ENCODE peak calls at places on chromosomes 4 and X, in seven cellular contexts. R is CD4-positive, alpha-beta T cell; T is MM.1S; Q is left ventricle myocardium inferior; F is BE2C; J is tibial artery; E is osteocyte. Z is an unnamed sample.

GRCh38 chrX:110045421-110045820 is 42.5 kb downstream of the TMEM164 start:
- DNase-seq in R (no peak), T (no peak), Q (no peak), F (no peak), J (no peak), E (no peak), Z (peak)

GRCh38 chr4:128776794-128777216 is 32.7 kb upstream of the JADE1 start:
- DNase-seq in R (no peak), T (no peak), Q (peak), F (peak), J (peak), E (no peak), Z (no peak)

GRCh38 chr4:138681000-138681604 is 334.5 kb upstream of the NOCT start:
- DNase-seq in R (peak), T (peak), Q (peak), F (peak), J (peak), E (peak), Z (peak)

GRCh38 chrX:115233497-115234219 is at the start of gene LRCH2:
- DNase-seq in R (no peak), T (no peak), Q (peak), F (peak), J (peak), E (peak), Z (peak)

GRCh38 chr4:137905930-137906329 is 336.2 kb downstream of the SLC7A11 start:
- DNase-seq in R (no peak), T (no peak), Q (no peak), F (peak), J (no peak), E (no peak), Z (no peak)

GRCh38 chr4:109044446-109044845 is 258.0 kb downstream of the COL25A1 start:
- DNase-seq in R (no peak), T (no peak), Q (no peak), F (no peak), J (no peak), E (no peak), Z (no peak)

GRCh38 chr4:109548655-109549054 is 11.4 kb upstream of the MCUB start:
- DNase-seq in R (no peak), T (no peak), Q (no peak), F (no peak), J (peak), E (no peak), Z (no peak)

GRCh38 chr4:53781614-53782467 is 190.6 kb upstream of the LNX1 start:
- DNase-seq in R (no peak), T (no peak), Q (no peak), F (no peak), J (no peak), E (no peak), Z (no peak)

GRCh38 chr4:6582889-6583504 is 8.0 kb downstream of the MAN2B2 start:
- DNase-seq in R (no peak), T (peak), Q (no peak), F (peak), J (no peak), E (no peak), Z (peak)

GRCh38 chr4:189124149-189124758 is 816.4 kb upstream of the FRG1 start:
- DNase-seq in R (no peak), T (peak), Q (no peak), F (peak), J (no peak), E (no peak), Z (peak)

GRCh38 chrX:96770315-96770714 is 85.7 kb downstream of the DIAPH2 start:
- DNase-seq in R (no peak), T (peak), Q (no peak), F (no peak), J (no peak), E (no peak), Z (no peak)

GRCh38 chr4:3075652-3075981 is 1.1 kb downstream of the HTT start:
- DNase-seq in R (no peak), T (no peak), Q (no peak), F (no peak), J (no peak), E (no peak), Z (no peak)

GRCh38 chrX:110853610-110854009 is 58.0 kb upstream of the CHRDL1 start:
- DNase-seq in R (no peak), T (peak), Q (no peak), F (no peak), J (no peak), E (no peak), Z (peak)

GRCh38 chr4:40924096-40924792 is 174.5 kb downstream of the NSUN7 start:
- DNase-seq in R (peak), T (peak), Q (peak), F (peak), J (peak), E (no peak), Z (peak)

GRCh38 chr4:66991521-66991920 is 553.8 kb downstream of the CENPC start:
- DNase-seq in R (no peak), T (no peak), Q (no peak), F (no peak), J (no peak), E (no peak), Z (no peak)

DNA sequence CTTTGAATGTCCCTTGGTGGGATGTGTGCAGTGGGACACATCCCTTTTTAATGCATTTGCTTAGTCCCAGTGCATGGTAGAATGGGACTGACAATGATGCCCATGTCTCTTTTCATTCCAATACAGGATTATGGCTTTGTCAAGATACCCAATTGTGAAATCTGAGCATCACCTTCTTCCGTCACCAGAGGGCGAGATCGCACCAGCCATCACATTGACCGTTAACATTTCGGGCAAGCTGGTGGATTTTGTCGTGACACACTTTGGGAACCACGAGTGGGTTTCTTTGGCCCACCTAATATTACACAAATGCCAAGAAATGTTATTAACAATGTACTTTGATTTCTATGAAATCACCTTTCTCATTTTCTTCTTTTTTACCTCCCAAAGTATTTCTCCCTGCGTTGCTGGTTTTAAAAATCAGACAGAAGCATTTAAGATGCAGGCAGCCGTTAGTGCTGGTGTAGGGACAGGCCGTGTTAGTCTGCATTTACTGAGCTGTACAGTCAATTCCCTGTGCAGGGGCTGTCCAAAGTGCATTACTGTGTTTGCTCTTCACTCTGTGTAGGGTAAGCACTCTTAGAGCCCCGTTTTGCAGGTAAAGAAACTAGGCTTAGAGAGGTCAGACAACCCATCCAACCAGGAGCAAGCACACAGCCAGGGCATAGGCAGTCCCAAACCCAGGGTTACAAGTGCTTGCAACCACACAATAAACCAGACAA is 46.5 kb downstream of the CWH43 start:
- DNase-seq in R (no peak), T (peak), Q (no peak), F (peak), J (no peak), E (no peak), Z (peak)
- TF ChIP-seq CTCF in R (no peak), T (peak), Q (peak), F (peak), J (no peak), E (peak), Z (peak)

GRCh38 chr4:181582595-181582994 is 660.6 kb upstream of the TENM3 start:
- DNase-seq in R (no peak), T (no peak), Q (no peak), F (no peak), J (no peak), E (no peak), Z (no peak)
- TF ChIP-seq CTCF in R (no peak), T (no peak), Q (no peak), F (peak), J (no peak), E (peak), Z (peak)

DNA sequence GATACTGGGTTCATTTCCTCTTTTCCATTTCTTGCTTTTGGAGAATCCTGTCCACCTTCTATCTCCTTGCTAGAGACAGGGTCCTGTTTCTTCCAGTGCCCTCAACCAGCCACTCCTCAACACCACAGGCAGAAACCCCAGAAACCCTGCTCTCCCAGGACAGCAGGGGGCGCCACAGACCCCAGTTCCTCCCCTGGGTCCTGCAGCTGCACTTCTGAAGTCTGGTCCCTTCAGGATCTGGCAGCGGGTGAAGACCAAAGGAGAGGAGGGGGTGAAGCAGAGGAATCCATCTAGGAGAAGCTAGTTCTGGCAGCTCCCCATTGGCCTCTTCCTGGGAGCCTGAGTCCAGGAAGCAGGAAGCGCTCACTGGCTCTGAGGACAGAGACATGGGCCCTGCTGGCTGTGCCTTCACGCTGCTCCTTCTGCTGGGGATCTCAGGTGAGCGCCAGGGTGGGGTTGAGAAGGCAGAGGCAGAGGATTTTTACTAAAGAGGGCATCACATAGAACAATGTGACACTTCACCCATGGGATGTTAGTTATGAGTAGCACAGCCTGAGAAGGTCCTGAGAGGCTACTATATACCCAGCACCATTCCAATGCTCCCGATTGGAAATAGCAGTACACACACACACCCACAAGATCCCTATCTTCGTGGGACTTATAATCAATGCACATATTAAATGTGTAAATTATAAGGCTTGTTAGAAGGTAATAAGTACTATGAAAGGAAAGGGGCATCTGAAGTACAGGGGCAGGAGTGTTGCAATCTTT is at the start of gene PRSS48:
- DNase-seq in R (peak), T (peak), Q (peak), F (peak), J (peak), E (no peak), Z (peak)
- TF ChIP-seq CTCF in R (no peak), T (peak), Q (peak), F (peak), J (peak), E (peak), Z (peak)

GRCh38 chr4:107166181-107166580 is 130.1 kb upstream of the DKK2 start:
- DNase-seq in R (no peak), T (no peak), Q (no peak), F (no peak), J (no peak), E (no peak), Z (no peak)

GRCh38 chr4:107164962-107165361 is 128.8 kb upstream of the DKK2 start:
- DNase-seq in R (no peak), T (peak), Q (no peak), F (no peak), J (no peak), E (no peak), Z (no peak)

GRCh38 chr4:107167051-107167450 is 130.9 kb upstream of the DKK2 start:
- DNase-seq in R (no peak), T (no peak), Q (no peak), F (no peak), J (no peak), E (no peak), Z (no peak)
- TF ChIP-seq CTCF in R (no peak), T (no peak), Q (no peak), F (no peak), J (no peak), E (no peak), Z (no peak)

GRCh38 chrX:51456814-51457213 is 39.6 kb downstream of the NUDT11 start:
- DNase-seq in R (no peak), T (no peak), Q (no peak), F (no peak), J (no peak), E (no peak), Z (no peak)
- TF ChIP-seq CTCF in R (no peak), T (no peak), Q (no peak), F (no peak), J (no peak), E (no peak), Z (no peak)

DNA sequence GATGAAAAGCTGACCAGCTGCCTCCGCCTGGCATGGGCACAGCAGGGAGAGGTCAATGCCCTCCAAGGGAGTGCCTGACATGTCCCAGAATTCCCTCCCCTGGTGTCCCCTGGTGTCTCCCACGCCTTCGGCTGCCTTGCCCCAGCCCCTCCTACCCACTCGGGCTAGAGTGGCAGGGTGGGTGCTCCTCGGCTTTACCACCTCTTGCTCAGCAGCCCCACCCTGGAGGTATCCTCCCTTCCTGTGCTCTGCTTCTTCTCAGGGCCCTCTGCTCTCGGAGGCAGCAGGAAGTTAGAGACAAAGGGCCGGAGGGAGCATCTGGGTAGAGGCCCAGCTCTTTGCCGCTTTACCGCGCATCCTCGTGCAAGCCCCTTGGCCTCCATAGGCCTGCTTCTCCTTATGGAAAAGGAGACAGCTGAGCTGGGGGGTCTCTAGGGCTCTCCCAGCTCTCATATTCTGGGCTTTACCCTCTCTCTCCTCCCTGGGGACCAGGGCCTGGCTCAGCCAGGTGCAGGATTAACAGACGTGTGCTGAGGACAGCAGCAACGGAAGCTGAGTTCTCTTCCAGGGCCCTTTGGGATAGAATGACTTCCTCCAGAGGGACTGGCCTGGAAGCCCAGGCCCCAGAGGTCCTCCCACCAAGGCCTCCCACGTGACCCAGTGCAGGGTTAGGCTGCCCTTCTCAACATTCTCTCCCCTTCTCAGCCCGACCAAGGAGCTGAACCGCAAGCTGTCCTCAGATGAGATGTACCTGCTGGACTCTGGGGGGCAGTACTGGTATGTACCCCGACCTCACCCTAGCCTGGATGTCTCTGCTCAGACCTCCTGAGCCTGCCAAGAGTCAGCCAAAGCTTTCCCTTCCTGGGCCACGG is 17.2 kb downstream of the XPNPEP2 start:
- DNase-seq in R (no peak), T (no peak), Q (no peak), F (no peak), J (no peak), E (no peak), Z (peak)
- TF ChIP-seq CTCF in R (no peak), T (no peak), Q (no peak), F (no peak), J (no peak), E (no peak), Z (peak)

DNA sequence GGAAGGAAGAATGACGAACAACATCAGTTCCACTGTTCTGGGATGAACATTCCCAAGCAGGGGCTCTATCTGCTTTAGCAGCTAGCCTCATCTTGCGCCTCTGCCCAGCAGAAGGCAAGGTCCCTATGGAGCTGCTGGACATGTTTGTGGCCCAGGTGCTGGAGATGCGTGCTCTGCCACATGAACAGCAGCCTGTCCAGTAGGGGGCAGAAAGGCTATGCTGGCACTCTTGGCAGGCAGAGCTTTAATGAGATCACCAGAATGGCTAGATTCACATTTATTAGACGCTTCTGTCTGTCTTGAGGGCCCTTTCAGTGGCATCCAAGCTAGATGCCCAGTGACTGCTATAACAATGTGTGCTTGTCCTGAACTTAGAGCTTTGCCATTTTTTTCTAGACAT is 1826.0 kb downstream of the STIM2 start:
- DNase-seq in R (no peak), T (peak), Q (peak), F (peak), J (no peak), E (no peak), Z (peak)
- TF ChIP-seq CTCF in R (no peak), T (peak), Q (peak), F (peak), J (no peak), E (peak), Z (peak)

Z was measured in WERI-Rb-1.